ENCODE peak calls at places on chromosome 16, in ten cellular contexts. One of them, this sample, is unnamed.

GRCh38 chr16:31452631-31453106 is 6.6 kb upstream of the ARMC5 start:
- DNase-seq in H54: no peak
- DNase-seq in spleen: no peak
- DNase-seq in erythroblast: peak; percentile 60
- DNase-seq in body of pancreas: no peak
- DNase-seq in prostate gland: no peak
- DNase-seq in testis: peak; percentile 40
- DNase-seq in uterus: no peak
- DNase-seq in gastrocnemius medialis: no peak
- DNase-seq in lower leg skin: peak; percentile 75
- DNase-seq in this sample: peak; percentile 94

GRCh38 chr16:84692451-84692850 is 7.3 kb upstream of the USP10 start:
- DNase-seq in lower leg skin: no peak
- DNase-seq in spleen: no peak
- DNase-seq in body of pancreas: no peak
- DNase-seq in uterus: no peak
- DNase-seq in gastrocnemius medialis: no peak
- DNase-seq in H54: no peak
- DNase-seq in testis: no peak
- DNase-seq in prostate gland: no peak
- DNase-seq in erythroblast: no peak
- DNase-seq in this sample: no peak

GRCh38 chr16:73054732-73055481 is 7.0 kb upstream of the ZFHX3 start:
- DNase-seq in spleen: no peak
- DNase-seq in H54: no peak
- DNase-seq in prostate gland: no peak
- DNase-seq in testis: no peak
- DNase-seq in erythroblast: no peak
- DNase-seq in gastrocnemius medialis: no peak
- DNase-seq in uterus: no peak
- DNase-seq in body of pancreas: no peak
- DNase-seq in lower leg skin: no peak
- DNase-seq in this sample: peak; percentile 77

GRCh38 chr16:598823-599739 is 9.2 kb downstream of the RAB40C start:
- DNase-seq in uterus: no peak
- DNase-seq in lower leg skin: no peak
- DNase-seq in testis: no peak
- DNase-seq in prostate gland: no peak
- DNase-seq in spleen: no peak
- DNase-seq in gastrocnemius medialis: no peak
- DNase-seq in body of pancreas: no peak
- DNase-seq in erythroblast: no peak
- DNase-seq in H54: no peak
- DNase-seq in this sample: no peak

GRCh38 chr16:19135896-19136438 is 22.2 kb downstream of the ITPRIPL2 start:
- DNase-seq in prostate gland: peak; percentile 69
- DNase-seq in uterus: no peak
- DNase-seq in spleen: no peak
- DNase-seq in H54: no peak
- DNase-seq in gastrocnemius medialis: no peak
- DNase-seq in testis: no peak
- DNase-seq in erythroblast: no peak
- DNase-seq in lower leg skin: peak; percentile 90
- DNase-seq in body of pancreas: no peak
- DNase-seq in this sample: peak; percentile 50

GRCh38 chr16:75236232-75236631 is 15.2 kb downstream of the BCAR1 start:
- DNase-seq in prostate gland: no peak
- DNase-seq in body of pancreas: no peak
- DNase-seq in testis: no peak
- DNase-seq in gastrocnemius medialis: peak; percentile 16
- DNase-seq in uterus: no peak
- DNase-seq in spleen: no peak
- DNase-seq in H54: no peak
- DNase-seq in lower leg skin: no peak
- DNase-seq in erythroblast: no peak
- DNase-seq in this sample: no peak

GRCh38 chr16:79008869-79009179 is 591.7 kb downstream of the MAF start:
- DNase-seq in lower leg skin: peak; percentile 7
- DNase-seq in H54: no peak
- DNase-seq in gastrocnemius medialis: no peak
- DNase-seq in testis: no peak
- DNase-seq in spleen: no peak
- DNase-seq in prostate gland: no peak
- DNase-seq in body of pancreas: no peak
- DNase-seq in uterus: no peak
- DNase-seq in erythroblast: no peak
- DNase-seq in this sample: no peak

GRCh38 chr16:31703526-31704128 is 170.0 kb upstream of the ZNF267 start:
- DNase-seq in lower leg skin: no peak
- DNase-seq in body of pancreas: no peak
- DNase-seq in prostate gland: no peak
- DNase-seq in gastrocnemius medialis: no peak
- DNase-seq in uterus: no peak
- DNase-seq in testis: no peak
- DNase-seq in erythroblast: no peak
- DNase-seq in spleen: no peak
- DNase-seq in H54: no peak
- DNase-seq in this sample: no peak

GRCh38 chr16:81738831-81739496 is 40.1 kb upstream of the PLCG2 start:
- DNase-seq in testis: peak; percentile 26
- DNase-seq in lower leg skin: peak; percentile 87
- DNase-seq in prostate gland: no peak
- DNase-seq in erythroblast: peak; percentile 49
- DNase-seq in gastrocnemius medialis: peak; percentile 33
- DNase-seq in body of pancreas: no peak
- DNase-seq in uterus: no peak
- DNase-seq in spleen: peak; percentile 98
- DNase-seq in H54: no peak
- DNase-seq in this sample: no peak

GRCh38 chr16:21263640-21264211 is 14.4 kb downstream of the CRYM start:
- DNase-seq in body of pancreas: no peak
- DNase-seq in spleen: no peak
- DNase-seq in testis: no peak
- DNase-seq in erythroblast: peak; percentile 58
- DNase-seq in lower leg skin: no peak
- DNase-seq in uterus: no peak
- DNase-seq in gastrocnemius medialis: no peak
- DNase-seq in H54: no peak
- DNase-seq in prostate gland: peak; percentile 75
- DNase-seq in this sample: peak; percentile 18

GRCh38 chr16:35195173-35195863 is 1735.9 kb downstream of the TP53TG3F start:
- DNase-seq in testis: no peak
- DNase-seq in gastrocnemius medialis: no peak
- DNase-seq in H54: no peak
- DNase-seq in body of pancreas: no peak
- DNase-seq in lower leg skin: peak; percentile 77
- DNase-seq in spleen: no peak
- DNase-seq in uterus: no peak
- DNase-seq in erythroblast: no peak
- DNase-seq in prostate gland: no peak
- DNase-seq in this sample: no peak

DNA sequence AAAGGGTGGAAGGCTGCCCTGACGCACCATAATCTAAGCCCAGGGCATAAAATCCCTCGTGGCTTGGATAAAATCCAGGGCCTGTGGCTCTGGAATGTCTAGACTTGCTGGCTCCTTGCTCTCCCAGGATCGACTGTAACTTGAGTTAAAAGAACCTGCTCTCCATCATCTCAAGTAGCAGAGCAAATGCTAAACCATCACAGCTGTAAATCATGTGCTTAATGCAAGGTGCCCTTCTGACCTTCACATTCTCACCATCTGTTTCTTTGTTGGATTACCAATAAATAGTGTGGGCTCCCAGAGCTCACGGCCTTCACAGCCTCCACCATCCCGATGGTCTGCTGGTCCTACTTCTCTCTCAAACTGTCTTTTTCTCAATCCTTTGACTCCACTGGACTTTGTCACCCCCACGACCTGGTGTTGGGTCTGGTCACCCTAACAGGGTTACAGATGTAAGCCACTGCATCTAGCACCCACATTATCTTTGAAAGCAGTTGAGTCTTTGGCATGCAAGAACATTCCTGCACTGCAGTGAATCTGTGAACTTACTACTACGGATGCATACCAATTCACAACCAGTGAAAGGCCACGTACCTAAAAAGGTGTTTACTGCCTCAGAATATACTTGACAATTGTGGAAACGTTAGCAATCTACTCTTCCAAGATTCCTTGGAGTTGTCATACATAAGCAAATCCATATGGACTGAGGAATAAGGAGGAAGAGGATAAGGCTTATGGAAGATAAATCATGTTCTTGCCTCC is 15.3 kb downstream of the RSL1D1 start:
- DNase-seq in testis: no peak
- DNase-seq in H54: no peak
- DNase-seq in prostate gland: no peak
- DNase-seq in lower leg skin: no peak
- DNase-seq in gastrocnemius medialis: peak; percentile 38
- DNase-seq in spleen: no peak
- DNase-seq in body of pancreas: no peak
- DNase-seq in uterus: no peak
- DNase-seq in erythroblast: no peak
- DNase-seq in this sample: peak; percentile 28
- TF ChIP-seq POLR2A in testis: no peak
- TF ChIP-seq POLR2A in H54: no peak
- TF ChIP-seq POLR2A in prostate gland: no peak
- TF ChIP-seq POLR2A in lower leg skin: no peak
- TF ChIP-seq POLR2A in gastrocnemius medialis: no peak
- TF ChIP-seq POLR2A in spleen: no peak
- TF ChIP-seq POLR2A in body of pancreas: no peak
- TF ChIP-seq POLR2A in uterus: no peak
- TF ChIP-seq POLR2A in erythroblast: no peak
- TF ChIP-seq POLR2A in this sample: no peak

DNA sequence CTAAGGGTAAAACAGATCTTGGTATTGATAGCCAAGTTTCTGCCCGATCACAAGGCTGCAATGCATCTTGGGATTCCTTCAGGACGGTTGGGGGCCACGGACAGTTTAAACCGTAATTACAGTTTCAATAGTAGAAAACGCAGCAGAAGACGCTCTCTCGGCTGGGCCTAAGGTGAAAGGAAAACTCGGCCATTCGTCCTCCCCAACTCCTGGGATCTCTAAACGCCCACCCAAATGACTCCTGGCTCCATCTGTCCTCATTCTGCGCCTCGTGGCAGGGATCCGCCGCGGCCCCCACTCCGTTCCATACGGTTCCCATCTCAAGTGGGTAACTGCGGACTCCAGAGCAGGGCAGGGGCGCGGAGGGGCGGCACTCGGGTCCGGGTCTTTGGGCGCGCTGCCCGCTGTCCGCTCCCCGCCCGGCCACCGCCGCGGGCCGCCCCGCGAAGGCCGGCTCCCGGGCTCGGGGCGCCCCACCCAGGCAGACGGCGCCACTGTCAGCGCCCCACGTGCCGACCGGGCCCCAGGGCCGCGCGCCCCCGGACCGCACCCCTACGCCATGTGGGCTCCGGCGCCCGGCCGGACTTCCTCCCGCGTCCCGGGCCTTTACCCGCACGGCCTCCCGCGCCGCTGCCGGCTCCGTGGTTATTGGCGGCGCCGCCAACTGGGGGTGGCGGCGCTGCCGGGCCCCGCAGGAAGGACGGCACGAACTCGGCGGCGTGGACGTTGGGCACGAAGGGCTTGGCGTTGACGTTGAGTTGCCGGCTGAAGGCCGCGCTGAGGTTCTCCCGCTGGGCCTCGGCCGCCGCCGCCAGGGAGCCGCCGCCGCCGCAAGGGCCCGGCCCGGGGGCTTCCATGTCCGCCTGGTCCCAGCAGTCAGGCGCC is 755 bp downstream of the GSPT1 start:
- DNase-seq in lower leg skin: peak; percentile 85
- DNase-seq in spleen: peak; percentile 92
- DNase-seq in uterus: peak; percentile 20
- DNase-seq in gastrocnemius medialis: peak; percentile 16
- DNase-seq in erythroblast: peak; percentile 79
- DNase-seq in testis: peak; percentile 69
- DNase-seq in body of pancreas: peak; percentile 44
- DNase-seq in prostate gland: peak; percentile 15
- DNase-seq in H54: peak; percentile 17
- DNase-seq in this sample: peak; percentile 28
- TF ChIP-seq POLR2A in lower leg skin: no peak
- TF ChIP-seq POLR2A in spleen: no peak
- TF ChIP-seq POLR2A in uterus: no peak
- TF ChIP-seq POLR2A in gastrocnemius medialis: no peak
- TF ChIP-seq POLR2A in erythroblast: peak; percentile 53
- TF ChIP-seq POLR2A in testis: no peak
- TF ChIP-seq POLR2A in body of pancreas: no peak
- TF ChIP-seq POLR2A in prostate gland: no peak
- TF ChIP-seq POLR2A in H54: peak; percentile 16
- TF ChIP-seq POLR2A in this sample: no peak

GRCh38 chr16:66880288-66881013 is at the start of gene PDP2:
- DNase-seq in uterus: peak; percentile 91
- DNase-seq in gastrocnemius medialis: peak; percentile 97
- DNase-seq in H54: peak; percentile 95
- DNase-seq in body of pancreas: peak; percentile 98
- DNase-seq in spleen: peak; percentile 96
- DNase-seq in testis: peak; percentile 99
- DNase-seq in erythroblast: peak; percentile 95
- DNase-seq in prostate gland: peak; percentile 98
- DNase-seq in lower leg skin: peak; percentile 99
- DNase-seq in this sample: peak; percentile 90
- TF ChIP-seq POLR2A in uterus: peak; percentile 27
- TF ChIP-seq POLR2A in gastrocnemius medialis: peak; percentile 90
- TF ChIP-seq POLR2A in H54: peak; percentile 60
- TF ChIP-seq POLR2A in body of pancreas: peak; percentile 56
- TF ChIP-seq POLR2A in spleen: no peak
- TF ChIP-seq POLR2A in testis: no peak
- TF ChIP-seq POLR2A in erythroblast: peak; percentile 70
- TF ChIP-seq POLR2A in prostate gland: peak; percentile 69
- TF ChIP-seq POLR2A in lower leg skin: no peak
- TF ChIP-seq POLR2A in this sample: peak; percentile 42

GRCh38 chr16:86680661-86681439 is 102.5 kb downstream of the FOXL1 start:
- DNase-seq in erythroblast: no peak
- DNase-seq in H54: peak; percentile 23
- DNase-seq in prostate gland: no peak
- DNase-seq in testis: no peak
- DNase-seq in spleen: no peak
- DNase-seq in gastrocnemius medialis: no peak
- DNase-seq in uterus: no peak
- DNase-seq in lower leg skin: peak; percentile 72
- DNase-seq in body of pancreas: no peak
- DNase-seq in this sample: no peak

GRCh38 chr16:86681440-86681838 is 103.1 kb downstream of the FOXL1 start:
- DNase-seq in lower leg skin: no peak
- DNase-seq in spleen: no peak
- DNase-seq in uterus: peak; percentile 33
- DNase-seq in erythroblast: no peak
- DNase-seq in gastrocnemius medialis: no peak
- DNase-seq in body of pancreas: no peak
- DNase-seq in testis: no peak
- DNase-seq in H54: no peak
- DNase-seq in prostate gland: no peak
- DNase-seq in this sample: no peak

GRCh38 chr16:86682219-86682904 is 104.0 kb downstream of the FOXL1 start:
- DNase-seq in spleen: no peak
- DNase-seq in body of pancreas: no peak
- DNase-seq in H54: no peak
- DNase-seq in gastrocnemius medialis: no peak
- DNase-seq in prostate gland: no peak
- DNase-seq in lower leg skin: peak; percentile 50
- DNase-seq in erythroblast: no peak
- DNase-seq in uterus: no peak
- DNase-seq in testis: no peak
- DNase-seq in this sample: no peak

GRCh38 chr16:86679490-86679889 is 101.1 kb downstream of the FOXL1 start:
- DNase-seq in body of pancreas: no peak
- DNase-seq in testis: no peak
- DNase-seq in lower leg skin: peak; percentile 39
- DNase-seq in erythroblast: no peak
- DNase-seq in gastrocnemius medialis: no peak
- DNase-seq in uterus: no peak
- DNase-seq in prostate gland: no peak
- DNase-seq in spleen: no peak
- DNase-seq in H54: no peak
- DNase-seq in this sample: no peak

GRCh38 chr16:86680137-86680536 is 101.8 kb downstream of the FOXL1 start:
- DNase-seq in erythroblast: no peak
- DNase-seq in prostate gland: no peak
- DNase-seq in body of pancreas: no peak
- DNase-seq in spleen: no peak
- DNase-seq in testis: no peak
- DNase-seq in uterus: no peak
- DNase-seq in gastrocnemius medialis: no peak
- DNase-seq in lower leg skin: peak; percentile 52
- DNase-seq in H54: peak; percentile 53
- DNase-seq in this sample: peak; percentile 85
- TF ChIP-seq POLR2A in erythroblast: no peak
- TF ChIP-seq POLR2A in prostate gland: no peak
- TF ChIP-seq POLR2A in body of pancreas: no peak
- TF ChIP-seq POLR2A in spleen: no peak
- TF ChIP-seq POLR2A in testis: no peak
- TF ChIP-seq POLR2A in uterus: no peak
- TF ChIP-seq POLR2A in gastrocnemius medialis: no peak
- TF ChIP-seq POLR2A in lower leg skin: no peak
- TF ChIP-seq POLR2A in H54: no peak
- TF ChIP-seq POLR2A in this sample: no peak